ENCODE peak calls at places on chromosomes 16 and 17, in seven cellular contexts. One of them, this sample, is unnamed.

GRCh38 chr16:49608801-49609200 is 235.2 kb downstream of the C16orf78 start:
- DNase-seq in lung: no peak
- DNase-seq in stomach: no peak
- DNase-seq in stimulated activated CD8-positive, alpha-beta memory T cell treated with anti-CD3 and anti-CD28 coated beads, Interleukin-4, amount 100 ng/mL, for 24 hours: no peak
- DNase-seq in GM19239: no peak
- DNase-seq in ascending aorta: no peak
- DNase-seq in HTR-8/SVneo: no peak
- DNase-seq in this sample: no peak

GRCh38 chr17:28955408-28955807 is 4.1 kb upstream of the PHF12 start:
- DNase-seq in lung: no peak
- DNase-seq in stomach: no peak
- DNase-seq in stimulated activated CD8-positive, alpha-beta memory T cell treated with anti-CD3 and anti-CD28 coated beads, Interleukin-4, amount 100 ng/mL, for 24 hours: no peak
- DNase-seq in GM19239: no peak
- DNase-seq in ascending aorta: no peak
- DNase-seq in HTR-8/SVneo: no peak
- DNase-seq in this sample: no peak

GRCh38 chr17:9821921-9822320 is at the start of gene GSG1L2:
- DNase-seq in lung: no peak
- DNase-seq in stomach: no peak
- DNase-seq in stimulated activated CD8-positive, alpha-beta memory T cell treated with anti-CD3 and anti-CD28 coated beads, Interleukin-4, amount 100 ng/mL, for 24 hours: no peak
- DNase-seq in GM19239: no peak
- DNase-seq in ascending aorta: no peak
- DNase-seq in HTR-8/SVneo: no peak
- DNase-seq in this sample: no peak

GRCh38 chr16:85551319-85551978 is 61.7 kb upstream of the GSE1 start:
- DNase-seq in lung: no peak
- DNase-seq in stomach: no peak
- DNase-seq in stimulated activated CD8-positive, alpha-beta memory T cell treated with anti-CD3 and anti-CD28 coated beads, Interleukin-4, amount 100 ng/mL, for 24 hours: peak; percentile 36
- DNase-seq in GM19239: no peak
- DNase-seq in ascending aorta: no peak
- DNase-seq in HTR-8/SVneo: no peak
- DNase-seq in this sample: no peak

GRCh38 chr16:3690991-3691720 is 26.2 kb downstream of the TRAP1 start:
- DNase-seq in lung: no peak
- DNase-seq in stomach: no peak
- DNase-seq in stimulated activated CD8-positive, alpha-beta memory T cell treated with anti-CD3 and anti-CD28 coated beads, Interleukin-4, amount 100 ng/mL, for 24 hours: no peak
- DNase-seq in GM19239: no peak
- DNase-seq in ascending aorta: no peak
- DNase-seq in HTR-8/SVneo: no peak
- DNase-seq in this sample: no peak

GRCh38 chr16:58121132-58121531 is 8.0 kb downstream of the CFAP20 start:
- DNase-seq in lung: no peak
- DNase-seq in stomach: no peak
- DNase-seq in stimulated activated CD8-positive, alpha-beta memory T cell treated with anti-CD3 and anti-CD28 coated beads, Interleukin-4, amount 100 ng/mL, for 24 hours: no peak
- DNase-seq in GM19239: no peak
- DNase-seq in ascending aorta: no peak
- DNase-seq in HTR-8/SVneo: no peak
- DNase-seq in this sample: no peak

GRCh38 chr17:17414316-17414937 is 62.4 kb upstream of the MED9 start:
- DNase-seq in lung: no peak
- DNase-seq in stomach: no peak
- DNase-seq in stimulated activated CD8-positive, alpha-beta memory T cell treated with anti-CD3 and anti-CD28 coated beads, Interleukin-4, amount 100 ng/mL, for 24 hours: no peak
- DNase-seq in GM19239: no peak
- DNase-seq in ascending aorta: no peak
- DNase-seq in HTR-8/SVneo: no peak
- DNase-seq in this sample: no peak

GRCh38 chr16:11557811-11558210 is 28.9 kb downstream of the LITAF start:
- DNase-seq in lung: no peak
- DNase-seq in stomach: no peak
- DNase-seq in stimulated activated CD8-positive, alpha-beta memory T cell treated with anti-CD3 and anti-CD28 coated beads, Interleukin-4, amount 100 ng/mL, for 24 hours: no peak
- DNase-seq in GM19239: no peak
- DNase-seq in ascending aorta: no peak
- DNase-seq in HTR-8/SVneo: no peak
- DNase-seq in this sample: no peak

GRCh38 chr16:88905563-88905962 is 39.1 kb upstream of the PABPN1L start:
- DNase-seq in lung: no peak
- DNase-seq in stomach: no peak
- DNase-seq in stimulated activated CD8-positive, alpha-beta memory T cell treated with anti-CD3 and anti-CD28 coated beads, Interleukin-4, amount 100 ng/mL, for 24 hours: no peak
- DNase-seq in GM19239: peak; percentile 68
- DNase-seq in ascending aorta: no peak
- DNase-seq in HTR-8/SVneo: no peak
- DNase-seq in this sample: no peak

GRCh38 chr16:68358951-68359350 is 48.1 kb downstream of the PRMT7 start:
- DNase-seq in lung: no peak
- DNase-seq in stomach: no peak
- DNase-seq in stimulated activated CD8-positive, alpha-beta memory T cell treated with anti-CD3 and anti-CD28 coated beads, Interleukin-4, amount 100 ng/mL, for 24 hours: no peak
- DNase-seq in GM19239: no peak
- DNase-seq in ascending aorta: no peak
- DNase-seq in HTR-8/SVneo: no peak
- DNase-seq in this sample: no peak

GRCh38 chr16:85591381-85591780 is 21.7 kb upstream of the GSE1 start:
- DNase-seq in lung: no peak
- DNase-seq in stomach: no peak
- DNase-seq in stimulated activated CD8-positive, alpha-beta memory T cell treated with anti-CD3 and anti-CD28 coated beads, Interleukin-4, amount 100 ng/mL, for 24 hours: no peak
- DNase-seq in GM19239: no peak
- DNase-seq in ascending aorta: no peak
- DNase-seq in HTR-8/SVneo: no peak
- DNase-seq in this sample: no peak

GRCh38 chr16:10812352-10813122 is 6.1 kb downstream of the TVP23A start:
- DNase-seq in lung: no peak
- DNase-seq in stomach: no peak
- DNase-seq in stimulated activated CD8-positive, alpha-beta memory T cell treated with anti-CD3 and anti-CD28 coated beads, Interleukin-4, amount 100 ng/mL, for 24 hours: no peak
- DNase-seq in GM19239: no peak
- DNase-seq in ascending aorta: no peak
- DNase-seq in HTR-8/SVneo: no peak
- DNase-seq in this sample: peak; percentile 57

GRCh38 chr16:78684040-78684611 is 584.7 kb downstream of the WWOX start:
- DNase-seq in lung: peak; percentile 43
- DNase-seq in stomach: peak; percentile 38
- DNase-seq in stimulated activated CD8-positive, alpha-beta memory T cell treated with anti-CD3 and anti-CD28 coated beads, Interleukin-4, amount 100 ng/mL, for 24 hours: no peak
- DNase-seq in GM19239: no peak
- DNase-seq in ascending aorta: no peak
- DNase-seq in HTR-8/SVneo: no peak
- DNase-seq in this sample: no peak

GRCh38 chr17:81403671-81404534 is 8.6 kb downstream of the BAHCC1 start:
- DNase-seq in lung: no peak
- DNase-seq in stomach: no peak
- DNase-seq in stimulated activated CD8-positive, alpha-beta memory T cell treated with anti-CD3 and anti-CD28 coated beads, Interleukin-4, amount 100 ng/mL, for 24 hours: no peak
- DNase-seq in GM19239: no peak
- DNase-seq in ascending aorta: no peak
- DNase-seq in HTR-8/SVneo: no peak
- DNase-seq in this sample: no peak

GRCh38 chr16:85570213-85570734 is 42.8 kb upstream of the GSE1 start:
- DNase-seq in lung: no peak
- DNase-seq in stomach: peak; percentile 39
- DNase-seq in stimulated activated CD8-positive, alpha-beta memory T cell treated with anti-CD3 and anti-CD28 coated beads, Interleukin-4, amount 100 ng/mL, for 24 hours: peak; percentile 30
- DNase-seq in GM19239: peak; percentile 59
- DNase-seq in ascending aorta: no peak
- DNase-seq in HTR-8/SVneo: no peak
- DNase-seq in this sample: no peak

GRCh38 chr16:77304883-77305282 is 105.7 kb downstream of the SYCE1L start:
- DNase-seq in lung: no peak
- DNase-seq in stomach: no peak
- DNase-seq in stimulated activated CD8-positive, alpha-beta memory T cell treated with anti-CD3 and anti-CD28 coated beads, Interleukin-4, amount 100 ng/mL, for 24 hours: no peak
- DNase-seq in GM19239: no peak
- DNase-seq in ascending aorta: no peak
- DNase-seq in HTR-8/SVneo: no peak
- DNase-seq in this sample: no peak

GRCh38 chr16:49520684-49521083 is 147.1 kb downstream of the C16orf78 start:
- DNase-seq in lung: no peak
- DNase-seq in stomach: no peak
- DNase-seq in stimulated activated CD8-positive, alpha-beta memory T cell treated with anti-CD3 and anti-CD28 coated beads, Interleukin-4, amount 100 ng/mL, for 24 hours: no peak
- DNase-seq in GM19239: no peak
- DNase-seq in ascending aorta: no peak
- DNase-seq in HTR-8/SVneo: no peak
- DNase-seq in this sample: no peak

GRCh38 chr16:15498427-15499175 is 64.2 kb downstream of the BMERB1 start:
- DNase-seq in lung: no peak
- DNase-seq in stomach: no peak
- DNase-seq in stimulated activated CD8-positive, alpha-beta memory T cell treated with anti-CD3 and anti-CD28 coated beads, Interleukin-4, amount 100 ng/mL, for 24 hours: no peak
- DNase-seq in GM19239: no peak
- DNase-seq in ascending aorta: no peak
- DNase-seq in HTR-8/SVneo: no peak
- DNase-seq in this sample: no peak

GRCh38 chr17:33267279-33267790 is 25.8 kb downstream of the ASIC2 start:
- DNase-seq in lung: no peak
- DNase-seq in stomach: no peak
- DNase-seq in stimulated activated CD8-positive, alpha-beta memory T cell treated with anti-CD3 and anti-CD28 coated beads, Interleukin-4, amount 100 ng/mL, for 24 hours: no peak
- DNase-seq in GM19239: no peak
- DNase-seq in ascending aorta: no peak
- DNase-seq in HTR-8/SVneo: peak; percentile 54
- DNase-seq in this sample: no peak

GRCh38 chr16:53822936-53823529 is 119.1 kb downstream of the FTO start:
- DNase-seq in lung: no peak
- DNase-seq in stomach: no peak
- DNase-seq in stimulated activated CD8-positive, alpha-beta memory T cell treated with anti-CD3 and anti-CD28 coated beads, Interleukin-4, amount 100 ng/mL, for 24 hours: no peak
- DNase-seq in GM19239: peak; percentile 7
- DNase-seq in ascending aorta: no peak
- DNase-seq in HTR-8/SVneo: no peak
- DNase-seq in this sample: peak; percentile 19